ENCODE peak calls at places on chromosomes 7 and 10, in eight cellular contexts. T is endothelial cell, H is astrocyte, O is spleen, U is GM20000, Q is AG04449, B is endodermal cell, X is GM13976. A is an unnamed sample.

GRCh38 chr7:143279186-143280098 is 5.3 kb upstream of the TMEM139 start:
- DNase-seq in H (peak), Q (no peak), O (no peak), B (no peak), X (no peak), U (no peak), T (no peak), A (no peak)

GRCh38 chr10:131706952-131707351 is 193.9 kb upstream of the PPP2R2D start:
- DNase-seq in U (no peak), X (no peak), T (no peak), H (no peak), O (peak), Q (no peak), B (no peak), A (no peak)

GRCh38 chr7:93055543-93056107 is 62.2 kb downstream of the SAMD9 start:
- DNase-seq in H (peak), X (peak), U (peak), Q (no peak), B (no peak), O (no peak), T (no peak), A (no peak)

GRCh38 chr10:100022403-100022802 is 12.7 kb upstream of the DNMBP start:
- DNase-seq in H (peak), B (no peak), X (no peak), U (no peak), T (no peak), O (no peak), Q (no peak), A (no peak)

GRCh38 chr10:80455461-80456345 is 1.6 kb downstream of the TSPAN14 start:
- DNase-seq in X (no peak), Q (no peak), H (no peak), U (no peak), B (no peak), O (no peak), T (no peak), A (no peak)

GRCh38 chr7:80039255-80039884 is 95.3 kb upstream of the GNAI1 start:
- DNase-seq in O (no peak), X (no peak), Q (no peak), T (no peak), H (no peak), B (no peak), U (no peak), A (no peak)

GRCh38 chr7:157371296-157371695 is 34.5 kb downstream of the DNAJB6 start:
- DNase-seq in U (no peak), H (no peak), B (no peak), T (no peak), X (no peak), O (no peak), Q (no peak), A (no peak)

GRCh38 chr7:29207023-29207422 is 12.4 kb downstream of the CHN2 start:
- DNase-seq in H (no peak), B (no peak), O (no peak), U (no peak), T (no peak), Q (no peak), X (no peak), A (no peak)

GRCh38 chr10:4780782-4781181 is 45.2 kb upstream of the AKR1E2 start:
- DNase-seq in U (no peak), B (no peak), T (no peak), O (no peak), X (no peak), H (peak), Q (no peak), A (no peak)

GRCh38 chr10:71957546-71958275 is 6.5 kb upstream of the CHST3 start:
- DNase-seq in X (no peak), Q (no peak), O (no peak), H (no peak), B (no peak), U (no peak), T (no peak), A (no peak)
- TF ChIP-seq CTCF in X (no peak), Q (no peak), O (no peak), H (peak), B (peak), U (no peak), T (no peak), A (peak)

GRCh38 chr10:106181491-106181890 is 983.0 kb downstream of the SORCS1 start:
- DNase-seq in O (no peak), U (no peak), T (no peak), H (peak), X (no peak), B (no peak), Q (peak), A (no peak)

GRCh38 chr10:106173838-106174237 is 990.7 kb downstream of the SORCS1 start:
- DNase-seq in H (no peak), Q (no peak), X (no peak), U (no peak), O (no peak), T (no peak), B (no peak), A (no peak)

DNA sequence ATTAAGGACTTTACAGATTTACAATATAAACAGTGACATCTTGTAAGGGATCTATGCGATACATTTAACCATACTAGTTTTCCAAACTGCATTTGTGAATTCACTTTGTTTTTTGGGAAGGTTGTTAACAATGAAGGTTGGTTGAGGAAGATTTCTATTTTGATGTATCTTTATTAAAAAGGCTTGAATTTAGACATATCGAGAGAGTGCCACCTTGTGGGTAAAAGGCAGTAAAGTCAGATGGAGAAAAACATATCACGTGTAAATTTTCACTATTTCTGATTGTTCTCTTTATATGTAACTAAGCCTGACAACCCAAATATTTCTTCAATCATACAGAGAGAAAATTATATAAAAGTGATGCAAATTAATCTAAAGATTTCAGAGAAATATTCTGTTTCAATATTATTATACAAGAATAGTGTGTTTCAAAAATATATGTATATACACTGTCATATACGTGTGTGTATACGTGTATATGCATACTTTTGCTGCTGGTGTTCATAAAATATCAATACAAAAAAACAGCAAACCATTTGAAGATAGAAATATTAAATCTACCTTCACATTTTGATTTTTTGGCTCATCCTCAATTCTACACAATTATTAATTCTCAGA is 988.6 kb downstream of the SORCS1 start:
- DNase-seq in B (no peak), H (no peak), T (no peak), X (peak), O (no peak), Q (no peak), U (peak), A (no peak)
- TF ChIP-seq CTCF in B (peak), H (peak), T (peak), X (no peak), O (peak), Q (peak), U (peak), A (peak)

GRCh38 chr10:112435013-112435619 is 11.6 kb downstream of the ZDHHC6 start:
- DNase-seq in H (peak), T (no peak), X (no peak), U (no peak), O (no peak), B (no peak), Q (no peak), A (no peak)
- TF ChIP-seq CTCF in H (peak), T (peak), X (no peak), U (no peak), O (peak), B (peak), Q (peak), A (peak)

DNA sequence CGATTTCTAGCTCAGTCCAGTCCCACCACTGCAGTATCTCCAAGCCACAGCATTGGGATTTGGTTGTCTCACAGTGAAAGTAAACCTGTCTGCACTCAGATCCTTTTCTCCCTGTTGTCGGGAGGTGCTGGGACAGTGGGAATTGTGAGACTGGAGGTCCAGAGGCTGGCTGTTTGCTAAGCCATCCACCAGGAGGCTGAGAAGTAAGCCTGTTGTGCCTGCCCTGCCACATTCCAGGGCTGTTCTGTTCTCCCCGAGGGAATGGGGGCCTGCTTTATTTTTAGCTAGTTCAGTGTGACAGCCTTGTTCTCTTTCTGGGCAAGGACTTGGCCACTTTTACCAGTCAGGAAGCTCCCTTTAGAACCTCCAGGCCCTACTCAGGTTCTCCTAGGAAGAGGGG is 54.9 kb downstream of the HK1 start:
- DNase-seq in U (no peak), B (peak), Q (no peak), X (no peak), T (no peak), H (no peak), O (no peak), A (no peak)
- TF ChIP-seq CTCF in U (no peak), B (peak), Q (peak), X (no peak), T (no peak), H (peak), O (no peak), A (peak)

GRCh38 chr7:121609208-121609607 is 213.1 kb upstream of the FAM3C start:
- DNase-seq in B (no peak), U (no peak), O (no peak), Q (no peak), T (no peak), H (no peak), X (no peak), A (no peak)

GRCh38 chr7:121603886-121604285 is 207.8 kb upstream of the FAM3C start:
- DNase-seq in X (no peak), O (no peak), U (no peak), Q (no peak), B (no peak), H (no peak), T (no peak), A (no peak)

GRCh38 chr7:121604627-121605296 is 208.7 kb upstream of the FAM3C start:
- DNase-seq in H (peak), Q (no peak), U (no peak), B (peak), O (no peak), T (no peak), X (no peak), A (no peak)

GRCh38 chr7:121608785-121609184 is 212.7 kb upstream of the FAM3C start:
- DNase-seq in U (no peak), O (no peak), H (no peak), B (no peak), X (no peak), T (no peak), Q (no peak), A (no peak)

DNA sequence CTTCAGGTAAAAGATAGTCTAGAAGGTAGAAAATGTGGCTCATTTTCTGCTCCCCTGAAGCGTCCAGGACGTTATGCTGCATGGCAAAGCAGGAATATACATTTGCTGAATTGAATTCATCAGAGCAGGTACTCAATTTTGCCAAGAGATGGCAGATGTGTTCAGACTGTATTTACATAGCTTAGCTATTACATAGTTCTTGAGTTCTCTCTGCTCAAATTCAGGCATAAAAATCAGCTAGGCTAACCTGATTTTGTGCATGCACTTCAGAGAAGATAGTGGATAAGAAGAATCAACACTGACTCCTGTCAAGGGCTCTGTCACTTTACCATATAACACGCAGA is 209.2 kb upstream of the FAM3C start:
- DNase-seq in Q (no peak), T (no peak), O (no peak), H (no peak), B (no peak), X (no peak), U (no peak), A (no peak)
- TF ChIP-seq CTCF in Q (no peak), T (no peak), O (no peak), H (peak), B (peak), X (no peak), U (no peak), A (no peak)

GRCh38 chr10:124911124-124912051 is 30.5 kb upstream of the ZRANB1 start:
- DNase-seq in O (no peak), Q (peak), U (no peak), T (no peak), X (no peak), H (peak), B (no peak), A (no peak)
- TF ChIP-seq CTCF in O (no peak), Q (no peak), U (no peak), T (no peak), X (peak), H (no peak), B (peak), A (no peak)

GRCh38 chr10:28179006-28179405 is 123.9 kb downstream of the MPP7 start:
- DNase-seq in O (no peak), H (no peak), B (no peak), X (no peak), U (no peak), Q (no peak), T (no peak), A (no peak)
- TF ChIP-seq CTCF in O (no peak), H (no peak), B (no peak), X (no peak), U (no peak), Q (no peak), T (no peak), A (no peak)

GRCh38 chr7:84675633-84676034 is 481.0 kb upstream of the SEMA3A start:
- DNase-seq in Q (no peak), T (no peak), H (peak), U (no peak), X (no peak), O (no peak), B (no peak), A (no peak)
- TF ChIP-seq CTCF in Q (no peak), T (no peak), H (no peak), U (no peak), X (no peak), O (no peak), B (no peak), A (no peak)

DNA sequence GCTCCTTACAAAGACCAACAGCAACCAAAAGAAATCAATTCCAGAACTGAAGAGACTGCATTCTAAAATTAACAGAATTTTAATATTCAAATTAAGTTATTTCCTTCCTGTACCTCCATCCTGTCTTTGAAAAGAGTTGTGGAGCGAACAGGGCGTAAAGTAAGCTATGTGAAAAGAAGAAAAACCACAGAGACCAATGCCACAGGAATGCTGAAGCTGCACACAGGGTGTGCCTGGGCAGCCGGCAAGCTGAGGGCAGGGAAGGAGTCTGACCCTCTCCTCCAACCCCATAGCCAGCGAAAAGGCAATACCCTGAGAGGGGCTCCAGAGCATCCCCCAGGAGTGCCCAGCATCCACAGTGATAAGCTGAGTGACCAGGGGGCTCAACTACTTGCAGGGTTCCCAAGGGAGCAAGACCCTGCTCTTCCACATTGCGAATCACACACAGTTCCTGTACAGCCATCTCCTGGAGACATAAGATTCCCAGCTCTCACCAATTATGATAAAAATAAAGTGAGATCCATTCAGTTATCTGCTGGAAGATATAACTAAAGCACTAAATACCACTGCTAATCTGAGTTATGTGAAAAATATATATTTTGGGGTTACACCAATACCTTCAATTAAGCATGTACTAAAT is 93.8 kb downstream of the PARD3 start:
- DNase-seq in H (peak), B (no peak), T (no peak), Q (no peak), X (no peak), U (no peak), O (no peak), A (no peak)
- TF ChIP-seq CTCF in H (no peak), B (no peak), T (no peak), Q (no peak), X (no peak), U (no peak), O (no peak), A (no peak)